ENCODE peak calls at places on chromosomes 12 and 14, in ten cellular contexts. E, P, T, A, C, S, J, M, K and H are unnamed samples.

GRCh38 chr12:54229624-54230212 is 40.9 kb upstream of the SMUG1 start:
- DNase-seq in E (no peak), P (no peak), T (no peak), A (no peak), C (no peak), S (peak), J (no peak), M (peak), K (peak), H (no peak)

GRCh38 chr12:109174468-109174867 is 58.1 kb downstream of the ACACB start:
- DNase-seq in E (no peak), P (no peak), T (no peak), A (no peak), C (no peak), S (no peak), J (no peak), M (no peak), K (no peak), H (no peak)

GRCh38 chr14:91413547-91414474 is 3.8 kb downstream of the CCDC88C start:
- DNase-seq in E (no peak), P (no peak), T (no peak), A (peak), C (peak), S (no peak), J (peak), M (no peak), K (no peak), H (peak)

GRCh38 chr14:103928011-103928890 is at the start of gene TDRD9:
- DNase-seq in E (no peak), P (no peak), T (no peak), A (no peak), C (no peak), S (no peak), J (no peak), M (no peak), K (no peak), H (no peak)

GRCh38 chr12:27176765-27177164 is 67.3 kb upstream of the STK38L start:
- DNase-seq in E (no peak), P (no peak), T (no peak), A (no peak), C (no peak), S (no peak), J (no peak), M (no peak), K (peak), H (no peak)

GRCh38 chr12:53078425-53079225 is 565 bp downstream of the SPRYD3 start:
- DNase-seq in E (no peak), P (peak), T (peak), A (peak), C (no peak), S (no peak), J (peak), M (peak), K (no peak), H (peak)

GRCh38 chr12:45339035-45339434 is 123.1 kb downstream of the ANO6 start:
- DNase-seq in E (no peak), P (no peak), T (no peak), A (no peak), C (no peak), S (no peak), J (no peak), M (no peak), K (no peak), H (no peak)

GRCh38 chr14:61147369-61147897 is 133.7 kb downstream of the TMEM30B start:
- DNase-seq in E (no peak), P (no peak), T (no peak), A (no peak), C (no peak), S (no peak), J (no peak), M (no peak), K (peak), H (no peak)

GRCh38 chr14:79074501-79074900 is 904.3 kb downstream of the NRXN3 start:
- DNase-seq in E (no peak), P (no peak), T (no peak), A (no peak), C (no peak), S (no peak), J (no peak), M (no peak), K (no peak), H (no peak)

GRCh38 chr12:105741786-105742566 is 396.8 kb downstream of the NUAK1 start:
- DNase-seq in E (no peak), P (no peak), T (no peak), A (no peak), C (no peak), S (peak), J (no peak), M (peak), K (peak), H (no peak)

GRCh38 chr14:61607570-61608244 is 87.6 kb upstream of the HIF1A start:
- DNase-seq in E (no peak), P (no peak), T (no peak), A (peak), C (no peak), S (no peak), J (peak), M (no peak), K (no peak), H (peak)

GRCh38 chr12:13024151-13024946 is 19.8 kb upstream of the FAM234B start:
- DNase-seq in E (no peak), P (no peak), T (peak), A (no peak), C (peak), S (peak), J (no peak), M (peak), K (peak), H (no peak)

GRCh38 chr14:50040401-50040775 is 76.0 kb downstream of the VCPKMT start:
- DNase-seq in E (peak), P (peak), T (peak), A (no peak), C (no peak), S (no peak), J (no peak), M (peak), K (peak), H (no peak)

GRCh38 chr14:74786916-74787315 is 23.8 kb downstream of the YLPM1 start:
- DNase-seq in E (no peak), P (no peak), T (peak), A (no peak), C (no peak), S (no peak), J (no peak), M (no peak), K (peak), H (no peak)